ENCODE peak calls at places on chromosomes 5 and 9, in five cellular contexts. X is T-helper 1 cell, B is astrocyte of the spinal cord, L is neural crest cell, N is EH. O is an unnamed sample.

GRCh38 chr5:132751971-132752580 is 4.8 kb downstream of the CCNI2 start:
- DNase-seq in B (no peak), X (no peak), N (no peak), L (no peak), O (no peak)

GRCh38 chr9:111572945-111573604 is 26.4 kb downstream of the PTGR1 start:
- DNase-seq in L (no peak), X (no peak), N (peak), B (peak), O (no peak)

GRCh38 chr5:34599471-34600117 is 56.5 kb upstream of the RAI14 start:
- DNase-seq in L (no peak), B (no peak), X (no peak), N (no peak), O (no peak)

GRCh38 chr5:98714710-98715109 is 58.8 kb upstream of the RGMB start:
- DNase-seq in B (no peak), N (no peak), X (no peak), L (no peak), O (no peak)

GRCh38 chr9:23382418-23382817 is 443.6 kb downstream of the ELAVL2 start:
- DNase-seq in B (no peak), N (no peak), X (no peak), L (no peak), O (no peak)

GRCh38 chr9:92650839-92651621 is 18.9 kb downstream of the IPPK start:
- DNase-seq in X (no peak), L (no peak), N (no peak), B (peak), O (no peak)

GRCh38 chr5:136058031-136058971 is 29.5 kb downstream of the TGFBI start:
- DNase-seq in L (no peak), B (peak), X (no peak), N (peak), O (peak)

GRCh38 chr5:33209252-33209651 is 231.5 kb upstream of the TARS1 start:
- DNase-seq in N (no peak), X (no peak), B (no peak), L (no peak), O (no peak)

GRCh38 chr9:35452481-35452880 is 37.4 kb upstream of the RUSC2 start:
- DNase-seq in L (no peak), X (no peak), N (peak), B (no peak), O (no peak)

GRCh38 chr5:32600057-32600622 is 14.8 kb downstream of the SUB1 start:
- DNase-seq in L (no peak), X (no peak), B (peak), N (peak), O (no peak)

GRCh38 chr9:134723491-134723890 is 81.9 kb downstream of the COL5A1 start:
- DNase-seq in X (no peak), B (no peak), L (no peak), N (no peak), O (no peak)